ENCODE peak calls at places on chromosome 21, in five cellular contexts. L is CD8-positive, alpha-beta T cell; N is WERI-Rb-1; E is SK-N-MC; X is IMR-90. O is an unnamed sample. For H3K36me3, the result is how much of the 10 kb centered on the place peaks cover.

GRCh38 chr21:23939369-23940065 is 1667.8 kb downstream of the MRPL39 start:
- DNase-seq in L (no peak), N (no peak), X (no peak), E (no peak), O (no peak)

GRCh38 chr21:25062061-25062460 is 545.2 kb downstream of the MRPL39 start:
- DNase-seq in N (no peak), X (peak), L (no peak), E (no peak), O (no peak)

GRCh38 chr21:38669186-38669585 is 136.5 kb upstream of the ETS2 start:
- DNase-seq in N (peak), E (no peak), X (peak), L (no peak), O (no peak)

GRCh38 chr21:42746593-42747266 is 93.3 kb downstream of the PDE9A start:
- DNase-seq in N (no peak), E (no peak), L (peak), X (no peak), O (no peak)

GRCh38 chr21:36773111-36773510 is 74.2 kb downstream of the SIM2 start:
- DNase-seq in E (no peak), L (no peak), N (no peak), X (peak), O (peak)

GRCh38 chr21:41559658-41560599 is 52.0 kb upstream of the TMPRSS2 start:
- DNase-seq in L (no peak), N (no peak), E (no peak), X (no peak), O (no peak)

GRCh38 chr21:42039911-42040351 is 29.8 kb upstream of the ZBTB21 start:
- DNase-seq in E (no peak), L (no peak), N (no peak), X (peak), O (no peak)

GRCh38 chr21:41868062-41868710 is 11.0 kb downstream of the PRDM15 start:
- DNase-seq in L (no peak), N (no peak), X (peak), E (no peak), O (no peak)

GRCh38 chr21:37149411-37149810 is 76.4 kb downstream of the TTC3 start:
- DNase-seq in N (no peak), E (no peak), X (peak), L (no peak), O (no peak)

GRCh38 chr21:14734191-14734590 is 188.1 kb upstream of the SAMSN1 start:
- DNase-seq in N (no peak), X (no peak), L (no peak), E (no peak), O (no peak)

GRCh38 chr21:42522271-42522670 is 8.6 kb downstream of the SLC37A1 start:
- DNase-seq in L (no peak), X (no peak), E (no peak), N (no peak), O (no peak)

GRCh38 chr21:46551636-46552241 is 53.1 kb downstream of the S100B start:
- DNase-seq in X (no peak), E (no peak), N (no peak), L (peak), O (no peak)

GRCh38 chr21:31557421-31557955 is 102.0 kb upstream of the SOD1 start:
- DNase-seq in E (no peak), X (no peak), L (no peak), N (peak), O (peak)

GRCh38 chr21:41009398-41010177 is 158.4 kb upstream of the BACE2 start:
- DNase-seq in L (no peak), X (no peak), N (no peak), E (no peak), O (no peak)

GRCh38 chr21:41854426-41854995 is 24.6 kb downstream of the PRDM15 start:
- DNase-seq in E (no peak), L (no peak), X (no peak), N (no peak), O (no peak)

GRCh38 chr21:29238052-29238966 is 60.4 kb upstream of the BACH1 start:
- DNase-seq in N (no peak), X (peak), E (no peak), L (no peak), O (no peak)

GRCh38 chr21:42118901-42119300 is 47.8 kb downstream of the UMODL1 start:
- DNase-seq in L (no peak), N (no peak), E (no peak), X (peak), O (no peak)

GRCh38 chr21:43585924-43586411 is 73.3 kb downstream of the HSF2BP start:
- DNase-seq in E (peak), N (no peak), L (no peak), X (peak), O (peak)

GRCh38 chr21:16870116-16870515 is 642.7 kb upstream of the CXADR start:
- DNase-seq in X (peak), L (no peak), E (peak), N (no peak), O (no peak)

GRCh38 chr21:17466166-17466565 is 46.7 kb upstream of the CXADR start:
- DNase-seq in N (no peak), L (no peak), E (no peak), X (peak), O (no peak)

DNA sequence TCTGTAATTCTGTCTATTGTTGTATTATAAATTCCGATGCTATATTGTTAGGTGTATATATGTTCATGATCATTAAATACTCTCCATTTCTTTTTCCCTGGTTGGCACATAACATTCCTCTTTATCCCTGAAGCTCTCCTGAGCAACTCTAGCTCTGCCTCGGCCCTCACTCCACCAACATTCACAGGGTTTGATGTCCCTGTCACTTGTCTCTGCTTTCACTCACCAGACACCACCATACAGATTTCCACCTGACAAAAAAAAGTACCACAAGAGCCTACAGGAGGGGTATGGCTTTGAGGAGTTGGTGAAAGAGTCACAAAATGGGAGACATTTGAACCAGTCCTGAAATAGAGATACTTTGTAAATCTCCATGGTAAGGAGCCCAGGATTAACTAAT is 8.8 kb upstream of the TSPEAR start:
- DNase-seq in L (no peak), X (no peak), N (no peak), E (no peak), O (no peak)
- H3K36me3 ChIP-seq in L (under half), X (under half), N (under half), E (under half), O (under half)

DNA sequence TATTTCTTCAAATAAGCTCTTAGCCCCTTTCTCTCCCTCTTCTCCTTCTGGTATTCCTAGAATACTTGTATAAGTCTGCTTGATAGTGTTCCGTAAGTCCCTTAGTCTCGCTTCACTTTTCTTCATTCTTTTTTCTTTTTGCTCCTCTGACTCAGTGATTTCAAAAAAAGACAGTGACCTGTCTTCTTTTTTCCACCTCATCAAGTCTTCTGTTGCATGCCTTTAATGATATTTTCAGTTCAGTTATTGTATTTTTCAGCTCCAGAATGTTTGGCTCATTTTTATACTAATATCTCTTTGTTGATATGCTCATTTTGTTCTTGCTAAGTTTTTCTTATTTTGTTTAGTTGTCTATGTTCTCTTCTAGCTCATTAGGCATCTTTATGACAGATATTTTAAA is 97.7 kb downstream of the POFUT2 start:
- DNase-seq in L (no peak), X (no peak), N (no peak), E (no peak), O (no peak)
- H3K36me3 ChIP-seq in L (under half), X (under half), N (half or more), E (half or more), O (under half)

GRCh38 chr21:33419538-33420123 is 16.4 kb downstream of the IFNGR2 start:
- DNase-seq in L (no peak), E (no peak), X (peak), N (no peak), O (no peak)
- H3K36me3 ChIP-seq in L (under half), E (half or more), X (under half), N (half or more), O (under half)

DNA sequence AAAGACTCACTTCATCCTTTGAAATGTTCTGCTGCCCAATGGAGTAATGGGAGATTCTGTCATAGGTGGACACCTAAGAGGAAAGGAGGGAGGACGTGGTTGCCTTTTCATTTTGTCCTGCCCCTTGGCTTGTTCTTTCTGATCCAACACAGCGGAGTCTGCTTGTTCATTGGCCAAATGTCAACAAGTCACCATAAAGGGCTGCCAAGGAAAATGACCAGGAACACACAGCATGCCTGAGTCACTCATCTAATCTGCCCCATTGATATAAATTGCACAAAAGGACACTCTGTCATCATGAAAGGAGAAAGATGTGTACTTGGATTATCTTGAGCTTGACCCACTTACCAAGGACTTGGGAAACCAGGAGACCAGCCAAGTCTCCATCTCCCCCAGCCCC is 422.9 kb downstream of the SETD4 start:
- DNase-seq in N (no peak), E (no peak), L (no peak), X (peak), O (peak)
- H3K36me3 ChIP-seq in N (under half), E (under half), L (under half), X (under half), O (under half)

DNA sequence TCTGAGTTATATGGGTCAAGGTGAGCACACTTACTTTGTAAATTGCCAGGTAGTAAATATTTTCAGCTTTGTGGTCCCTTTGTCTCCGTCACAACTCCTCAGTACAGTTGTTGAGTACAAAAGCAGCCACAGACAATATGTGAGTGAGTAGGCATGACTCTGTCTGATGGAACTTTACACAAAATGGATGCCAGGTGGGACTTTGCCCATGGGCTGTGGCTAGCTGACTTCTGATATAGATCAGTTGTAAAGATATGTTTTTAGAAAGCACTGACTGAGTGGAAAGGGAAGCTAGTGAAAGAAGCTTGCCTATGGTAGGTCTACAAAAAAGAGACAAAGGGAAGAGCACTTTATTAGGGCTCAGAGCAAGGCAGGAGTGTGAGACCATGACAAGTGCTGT is 23.1 kb upstream of the IGSF5 start:
- DNase-seq in X (no peak), L (no peak), N (no peak), E (no peak), O (no peak)
- H3K36me3 ChIP-seq in X (under half), L (under half), N (under half), E (under half), O (under half)

O was measured in testis.